ENCODE peak calls at places on chromosomes 13 and 19, in five cellular contexts. B is A549, A is GM12878, G is HepG2, R is K562. C is an unnamed sample.

GRCh38 chr13:64154514-64154913 is 2738.9 kb upstream of the PCDH20 start:
- DNase-seq in A (no peak), B (peak; percentile 1), R (no peak), G (no peak), C (peak; percentile 16)

GRCh38 chr13:112072531-112073244 is 5.7 kb downstream of the SOX1 start:
- DNase-seq in R (no peak), B (no peak), G (no peak), A (no peak), C (peak; percentile 92)

GRCh38 chr19:2087621-2088100 is 8.5 kb downstream of the MOB3A start:
- DNase-seq in R (no peak), A (peak; percentile 83), G (no peak), B (no peak), C (no peak)

GRCh38 chr19:38664503-38665211 is 17.2 kb downstream of the ACTN4 start:
- DNase-seq in B (no peak), A (no peak), G (no peak), R (peak; percentile 80), C (no peak)

GRCh38 chr13:30690282-30691188 is 44.8 kb upstream of the ALOX5AP start:
- DNase-seq in R (no peak), G (no peak), A (no peak), B (peak; percentile 76), C (no peak)

GRCh38 chr13:26819067-26819466 is 58.5 kb upstream of the GPR12 start:
- DNase-seq in R (no peak), B (no peak), A (no peak), G (no peak), C (no peak)

GRCh38 chr19:41926028-41926860 is 2.0 kb downstream of the ERFL start:
- DNase-seq in G (no peak), A (no peak), B (no peak), R (no peak), C (no peak)

GRCh38 chr19:55186080-55186479 is 6.0 kb upstream of the SYT5 start:
- DNase-seq in B (no peak), A (no peak), R (no peak), G (no peak), C (no peak)

GRCh38 chr13:51618626-51619025 is 34.4 kb downstream of the WDFY2 start:
- DNase-seq in G (no peak), A (no peak), R (no peak), B (no peak), C (no peak)

GRCh38 chr13:49443327-49443688 is 556 bp downstream of the CAB39L start:
- DNase-seq in B (peak; percentile 14), A (no peak), G (peak; percentile 40), R (no peak), C (no peak)

GRCh38 chr13:64753606-64754005 is 2476.5 kb downstream of the PCDH9 start:
- DNase-seq in R (no peak), A (no peak), G (no peak), B (no peak), C (no peak)

GRCh38 chr19:3190470-3190770 is 4.7 kb downstream of the NCLN start:
- DNase-seq in B (no peak), G (no peak), R (no peak), A (no peak), C (no peak)

GRCh38 chr19:32543107-32543900 is 37.7 kb upstream of the PDCD5 start:
- DNase-seq in A (no peak), G (no peak), B (peak; percentile 29), R (no peak), C (no peak)

GRCh38 chr19:48121909-48122371 is 11.3 kb upstream of the PLA2G4C start:
- DNase-seq in G (no peak), R (no peak), B (no peak), A (peak; percentile 13), C (no peak)

GRCh38 chr13:75079226-75079625 is 402.7 kb downstream of the TBC1D4 start:
- DNase-seq in A (no peak), B (no peak), R (no peak), G (no peak), C (no peak)

GRCh38 chr19:50332264-50333038 is 3.3 kb upstream of the KCNC3 start:
- DNase-seq in G (no peak), B (no peak), R (no peak), A (no peak), C (peak; percentile 86)

GRCh38 chr19:37931941-37932655 is 25.1 kb downstream of the SIPA1L3 start:
- DNase-seq in A (no peak), G (peak; percentile 84), B (peak; percentile 96), R (no peak), C (peak; percentile 90)

GRCh38 chr13:101942038-101942437 is 459.8 kb downstream of the FGF14 start:
- DNase-seq in B (peak; percentile 27), G (peak; percentile 7), A (no peak), R (no peak), C (peak; percentile 76)

GRCh38 chr13:42474954-42475353 is 99.0 kb upstream of the TNFSF11 start:
- DNase-seq in A (no peak), G (no peak), B (no peak), R (no peak), C (no peak)

GRCh38 chr13:50744261-50744660 is 99.2 kb downstream of the DLEU7 start:
- DNase-seq in G (no peak), B (no peak), R (no peak), A (no peak), C (no peak)

GRCh38 chr13:20699715-20700114 is 3.8 kb upstream of the IL17D start:
- DNase-seq in R (no peak), B (no peak), G (no peak), A (no peak), C (no peak)

GRCh38 chr19:38718747-38719543 is 25.3 kb downstream of the CAPN12 start:
- DNase-seq in A (no peak), B (peak; percentile 61), G (no peak), R (no peak), C (peak; percentile 74)

GRCh38 chr19:7729831-7730285 is 2.1 kb downstream of the CLEC4G start:
- DNase-seq in R (no peak), G (no peak), B (no peak), A (no peak), C (peak; percentile 80)

GRCh38 chr13:45850020-45850613 is 1.4 kb downstream of the SIAH3 start:
- DNase-seq in A (no peak), B (no peak), G (no peak), R (no peak), C (peak; percentile 64)

GRCh38 chr13:26837997-26838396 is 77.4 kb upstream of the GPR12 start:
- DNase-seq in B (no peak), G (no peak), R (no peak), A (no peak), C (no peak)

GRCh38 chr19:13029301-13029880 is 34.1 kb downstream of the NFIX start:
- DNase-seq in G (no peak), R (no peak), A (no peak), B (no peak), C (no peak)

GRCh38 chr13:48110132-48110868 is 15.4 kb upstream of the MED4 start:
- DNase-seq in G (no peak), B (no peak), A (no peak), R (no peak), C (no peak)

GRCh38 chr19:38015771-38016170 is 108.8 kb downstream of the SIPA1L3 start:
- DNase-seq in G (no peak), A (no peak), R (no peak), B (no peak), C (no peak)

GRCh38 chr13:110283661-110284516 is 23.1 kb downstream of the COL4A1 start:
- DNase-seq in R (no peak), A (no peak), B (no peak), G (no peak), C (no peak)

GRCh38 chr19:55099557-55100506 is 17.6 kb downstream of the PPP1R12C start:
- DNase-seq in G (no peak), A (no peak), B (no peak), R (no peak), C (peak; percentile 79)

GRCh38 chr19:39407644-39408391 is 1.2 kb downstream of the ZFP36 start:
- DNase-seq in R (no peak), B (peak; percentile 60), G (no peak), A (no peak), C (peak; percentile 59)

GRCh38 chr13:25288966-25289365 is 1.7 kb upstream of the MTMR6 start:
- DNase-seq in A (no peak), R (no peak), G (no peak), B (no peak), C (no peak)

GRCh38 chr13:50244913-50245574 is 229.8 kb downstream of the KCNRG start:
- DNase-seq in R (peak; percentile 36), A (peak; percentile 65), B (peak; percentile 90), G (peak; percentile 99), C (no peak)

GRCh38 chr13:73708393-73708985 is 425.7 kb downstream of the KLF12 start:
- DNase-seq in R (peak; percentile 29), A (no peak), B (peak; percentile 72), G (peak; percentile 59), C (peak; percentile 83)

GRCh38 chr13:107095876-107096275 is 527.9 kb upstream of the ARGLU1 start:
- DNase-seq in A (no peak), B (no peak), R (no peak), G (no peak), C (no peak)

GRCh38 chr13:107104631-107105030 is 536.7 kb upstream of the ARGLU1 start:
- DNase-seq in R (no peak), A (no peak), B (no peak), G (no peak), C (no peak)

GRCh38 chr13:107099661-107100060 is 531.7 kb upstream of the ARGLU1 start:
- DNase-seq in A (no peak), B (no peak), G (no peak), R (no peak), C (no peak)
- TF ChIP-seq JUNB in A (no peak), B (no peak), G (no peak), R (no peak), C (no peak)

GRCh38 chr19:15280915-15281683 is 48.9 kb upstream of the EPHX3 start:
- DNase-seq in A (no peak), R (no peak), B (peak; percentile 30), G (peak; percentile 55), C (no peak)
- TF ChIP-seq JUNB in A (no peak), R (no peak), B (no peak), G (no peak), C (no peak)

GRCh38 chr13:113415825-113416224 is 37.5 kb downstream of the ADPRHL1 start:
- DNase-seq in R (peak; percentile 26), G (no peak), A (no peak), B (no peak), C (no peak)
- TF ChIP-seq JUNB in R (no peak), G (no peak), A (no peak), B (no peak), C (no peak)

GRCh38 chr13:105567951-105568510 is 967.4 kb downstream of the EFNB2 start:
- DNase-seq in R (no peak), B (no peak), G (no peak), A (no peak), C (no peak)

GRCh38 chr13:105569816-105570215 is 965.6 kb downstream of the EFNB2 start:
- DNase-seq in A (no peak), B (no peak), R (no peak), G (no peak), C (no peak)

GRCh38 chr13:105572401-105572800 is 963.1 kb downstream of the EFNB2 start:
- DNase-seq in R (no peak), G (no peak), A (no peak), B (no peak), C (no peak)

DNA sequence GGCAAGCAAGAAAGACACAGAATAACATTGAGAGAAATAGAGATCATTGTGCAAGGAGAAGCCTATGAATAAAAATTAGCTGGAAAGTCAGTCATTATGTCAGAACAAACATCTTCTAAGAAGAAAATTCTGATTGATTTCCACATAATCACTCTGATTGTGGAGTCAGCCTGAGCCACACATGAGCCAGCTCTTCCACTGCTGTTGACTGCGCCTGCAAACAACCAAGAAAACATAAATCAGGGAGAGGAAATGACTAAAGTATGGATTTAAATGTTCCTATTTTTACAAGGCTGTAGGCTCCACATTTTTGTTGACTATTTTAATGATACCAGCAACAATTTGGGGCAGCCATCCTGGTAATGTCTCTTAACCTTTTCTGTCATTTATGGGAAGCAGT is 962.3 kb downstream of the EFNB2 start:
- DNase-seq in R (no peak), B (no peak), G (no peak), A (no peak), C (no peak)
- TF ChIP-seq JUNB in R (no peak), B (no peak), G (no peak), A (no peak), C (no peak)